ENCODE peak calls at places on chromosomes 12 and 14, in six cellular contexts. One of them, this sample, is unnamed.

GRCh38 chr12:12885060-12885792 is 6.1 kb upstream of the GPRC5A start:
- DNase-seq in lower leg skin: no peak
- DNase-seq in body of pancreas: no peak
- DNase-seq in AG10803: no peak
- DNase-seq in CD8-positive, alpha-beta T cell: no peak
- DNase-seq in foreskin fibroblast: no peak
- DNase-seq in this sample: no peak

GRCh38 chr12:724194-724855 is 28.1 kb upstream of the WNK1 start:
- DNase-seq in lower leg skin: no peak
- DNase-seq in body of pancreas: no peak
- DNase-seq in AG10803: no peak
- DNase-seq in CD8-positive, alpha-beta T cell: no peak
- DNase-seq in foreskin fibroblast: peak; percentile 22
- DNase-seq in this sample: no peak

GRCh38 chr12:101414533-101415119 is 7.1 kb upstream of the ARL1 start:
- DNase-seq in lower leg skin: peak; percentile 45
- DNase-seq in body of pancreas: peak; percentile 22
- DNase-seq in AG10803: peak; percentile 61
- DNase-seq in CD8-positive, alpha-beta T cell: no peak
- DNase-seq in foreskin fibroblast: peak; percentile 75
- DNase-seq in this sample: peak; percentile 76

GRCh38 chr14:61670576-61670975 is 24.7 kb upstream of the HIF1A start:
- DNase-seq in lower leg skin: no peak
- DNase-seq in body of pancreas: no peak
- DNase-seq in AG10803: no peak
- DNase-seq in CD8-positive, alpha-beta T cell: no peak
- DNase-seq in foreskin fibroblast: no peak
- DNase-seq in this sample: no peak

GRCh38 chr12:92075425-92075891 is 70.2 kb downstream of the BTG1 start:
- DNase-seq in lower leg skin: no peak
- DNase-seq in body of pancreas: no peak
- DNase-seq in AG10803: peak; percentile 92
- DNase-seq in CD8-positive, alpha-beta T cell: no peak
- DNase-seq in foreskin fibroblast: peak; percentile 74
- DNase-seq in this sample: peak; percentile 34

GRCh38 chr12:54412348-54412747 is 6.7 kb downstream of the ITGA5 start:
- DNase-seq in lower leg skin: no peak
- DNase-seq in body of pancreas: no peak
- DNase-seq in AG10803: no peak
- DNase-seq in CD8-positive, alpha-beta T cell: no peak
- DNase-seq in foreskin fibroblast: no peak
- DNase-seq in this sample: no peak

GRCh38 chr14:68800361-68800760 is 7.5 kb upstream of the ZFP36L1 start:
- DNase-seq in lower leg skin: no peak
- DNase-seq in body of pancreas: no peak
- DNase-seq in AG10803: peak; percentile 58
- DNase-seq in CD8-positive, alpha-beta T cell: no peak
- DNase-seq in foreskin fibroblast: peak; percentile 50
- DNase-seq in this sample: no peak

GRCh38 chr12:89695100-89695499 is 13.5 kb downstream of the ATP2B1 start:
- DNase-seq in lower leg skin: no peak
- DNase-seq in body of pancreas: no peak
- DNase-seq in AG10803: peak; percentile 56
- DNase-seq in CD8-positive, alpha-beta T cell: no peak
- DNase-seq in foreskin fibroblast: peak; percentile 76
- DNase-seq in this sample: peak; percentile 77

GRCh38 chr12:80659512-80660094 is 47.8 kb upstream of the MYF6 start:
- DNase-seq in lower leg skin: no peak
- DNase-seq in body of pancreas: no peak
- DNase-seq in AG10803: no peak
- DNase-seq in CD8-positive, alpha-beta T cell: no peak
- DNase-seq in foreskin fibroblast: no peak
- DNase-seq in this sample: peak; percentile 43

GRCh38 chr12:79997115-79997805 is 62.4 kb upstream of the PPP1R12A start:
- DNase-seq in lower leg skin: no peak
- DNase-seq in body of pancreas: no peak
- DNase-seq in AG10803: peak; percentile 61
- DNase-seq in CD8-positive, alpha-beta T cell: no peak
- DNase-seq in foreskin fibroblast: peak; percentile 5
- DNase-seq in this sample: peak; percentile 18

GRCh38 chr12:3418609-3419469 is 72.2 kb upstream of the PRMT8 start:
- DNase-seq in lower leg skin: no peak
- DNase-seq in body of pancreas: no peak
- DNase-seq in AG10803: no peak
- DNase-seq in CD8-positive, alpha-beta T cell: no peak
- DNase-seq in foreskin fibroblast: no peak
- DNase-seq in this sample: no peak

GRCh38 chr14:59333668-59334067 is 131.5 kb downstream of the GPR135 start:
- DNase-seq in lower leg skin: peak; percentile 65
- DNase-seq in body of pancreas: no peak
- DNase-seq in AG10803: peak; percentile 100
- DNase-seq in CD8-positive, alpha-beta T cell: no peak
- DNase-seq in foreskin fibroblast: peak; percentile 92
- DNase-seq in this sample: peak; percentile 93

GRCh38 chr12:30138483-30138882 is 354.7 kb upstream of the TMTC1 start:
- DNase-seq in lower leg skin: no peak
- DNase-seq in body of pancreas: no peak
- DNase-seq in AG10803: no peak
- DNase-seq in CD8-positive, alpha-beta T cell: no peak
- DNase-seq in foreskin fibroblast: no peak
- DNase-seq in this sample: no peak

GRCh38 chr12:67772276-67773169 is 124.0 kb downstream of the DYRK2 start:
- DNase-seq in lower leg skin: no peak
- DNase-seq in body of pancreas: no peak
- DNase-seq in AG10803: peak; percentile 18
- DNase-seq in CD8-positive, alpha-beta T cell: no peak
- DNase-seq in foreskin fibroblast: peak; percentile 33
- DNase-seq in this sample: peak; percentile 16

GRCh38 chr12:3199551-3200031 is 122.4 kb downstream of the TSPAN9 start:
- DNase-seq in lower leg skin: no peak
- DNase-seq in body of pancreas: no peak
- DNase-seq in AG10803: no peak
- DNase-seq in CD8-positive, alpha-beta T cell: no peak
- DNase-seq in foreskin fibroblast: peak; percentile 79
- DNase-seq in this sample: peak; percentile 35

GRCh38 chr14:104284107-104284592 is 145.8 kb downstream of the KIF26A start:
- DNase-seq in lower leg skin: no peak
- DNase-seq in body of pancreas: peak; percentile 8
- DNase-seq in AG10803: no peak
- DNase-seq in CD8-positive, alpha-beta T cell: no peak
- DNase-seq in foreskin fibroblast: no peak
- DNase-seq in this sample: no peak

GRCh38 chr14:89408907-89409675 is 7.9 kb downstream of the FOXN3 start:
- DNase-seq in lower leg skin: peak; percentile 66
- DNase-seq in body of pancreas: no peak
- DNase-seq in AG10803: no peak
- DNase-seq in CD8-positive, alpha-beta T cell: no peak
- DNase-seq in foreskin fibroblast: no peak
- DNase-seq in this sample: no peak

GRCh38 chr12:122031342-122032216 is 9.9 kb downstream of the BCL7A start:
- DNase-seq in lower leg skin: no peak
- DNase-seq in body of pancreas: peak; percentile 51
- DNase-seq in AG10803: no peak
- DNase-seq in CD8-positive, alpha-beta T cell: peak; percentile 22
- DNase-seq in foreskin fibroblast: peak; percentile 58
- DNase-seq in this sample: peak; percentile 31

GRCh38 chr12:121697093-121697698 is 15.4 kb upstream of the TMEM120B start:
- DNase-seq in lower leg skin: no peak
- DNase-seq in body of pancreas: no peak
- DNase-seq in AG10803: peak; percentile 51
- DNase-seq in CD8-positive, alpha-beta T cell: no peak
- DNase-seq in foreskin fibroblast: peak; percentile 66
- DNase-seq in this sample: peak; percentile 63

GRCh38 chr14:101869217-101869616 is 95.2 kb upstream of the DYNC1H1 start:
- DNase-seq in lower leg skin: no peak
- DNase-seq in body of pancreas: no peak
- DNase-seq in AG10803: no peak
- DNase-seq in CD8-positive, alpha-beta T cell: no peak
- DNase-seq in foreskin fibroblast: no peak
- DNase-seq in this sample: no peak

GRCh38 chr14:75125617-75126016 is 1.2 kb downstream of the NEK9 start:
- DNase-seq in lower leg skin: no peak
- DNase-seq in body of pancreas: no peak
- DNase-seq in AG10803: peak; percentile 77
- DNase-seq in CD8-positive, alpha-beta T cell: no peak
- DNase-seq in foreskin fibroblast: peak; percentile 86
- DNase-seq in this sample: peak; percentile 80

GRCh38 chr12:124769881-124770512 is 93.7 kb downstream of the SCARB1 start:
- DNase-seq in lower leg skin: no peak
- DNase-seq in body of pancreas: no peak
- DNase-seq in AG10803: no peak
- DNase-seq in CD8-positive, alpha-beta T cell: no peak
- DNase-seq in foreskin fibroblast: no peak
- DNase-seq in this sample: no peak

GRCh38 chr14:44960646-44961045 is 1.1 kb downstream of the KLHL28 start:
- DNase-seq in lower leg skin: no peak
- DNase-seq in body of pancreas: no peak
- DNase-seq in AG10803: no peak
- DNase-seq in CD8-positive, alpha-beta T cell: no peak
- DNase-seq in foreskin fibroblast: no peak
- DNase-seq in this sample: peak; percentile 16
- H3K4me3 ChIP-seq in lower leg skin: peak overlapping the region; percentile 71
- H3K4me3 ChIP-seq in body of pancreas: peak overlapping the region; percentile 39
- H3K4me3 ChIP-seq in AG10803: peak overlapping the region; percentile 97
- H3K4me3 ChIP-seq in CD8-positive, alpha-beta T cell: peak overlapping the region; percentile 75
- H3K4me3 ChIP-seq in foreskin fibroblast: peak overlapping the region; percentile 70
- H3K4me3 ChIP-seq in this sample: peak overlapping the region; percentile 94

DNA sequence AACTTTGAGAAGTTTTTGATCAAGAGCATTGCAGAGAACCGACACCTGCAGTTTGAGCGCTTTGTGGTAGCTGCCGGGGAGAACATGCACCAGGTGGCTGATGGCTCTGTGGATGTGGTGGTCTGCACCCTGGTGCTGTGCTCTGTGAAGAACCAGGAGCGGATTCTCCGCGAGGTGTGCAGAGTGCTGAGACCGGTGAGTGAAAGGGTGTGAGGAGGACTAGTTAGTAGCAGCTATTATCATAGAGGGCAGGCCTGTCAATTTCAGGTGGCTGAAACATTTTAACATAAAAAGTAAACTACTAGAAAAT is 27.0 kb upstream of the HIGD1C start:
- DNase-seq in lower leg skin: no peak
- DNase-seq in body of pancreas: peak; percentile 22
- DNase-seq in AG10803: no peak
- DNase-seq in CD8-positive, alpha-beta T cell: peak; percentile 4
- DNase-seq in foreskin fibroblast: peak; percentile 16
- DNase-seq in this sample: no peak
- TF ChIP-seq CTCF in lower leg skin: no peak
- TF ChIP-seq CTCF in body of pancreas: no peak
- TF ChIP-seq CTCF in AG10803: no peak
- TF ChIP-seq CTCF in CD8-positive, alpha-beta T cell: no peak
- TF ChIP-seq CTCF in foreskin fibroblast: no peak
- TF ChIP-seq CTCF in this sample: no peak

GRCh38 chr14:99267871-99268775 is 3.9 kb downstream of the BCL11B start:
- DNase-seq in lower leg skin: no peak
- DNase-seq in body of pancreas: no peak
- DNase-seq in AG10803: no peak
- DNase-seq in CD8-positive, alpha-beta T cell: no peak
- DNase-seq in foreskin fibroblast: no peak
- DNase-seq in this sample: no peak

GRCh38 chr14:99266181-99267178 is 5.5 kb downstream of the BCL11B start:
- DNase-seq in lower leg skin: peak; percentile 84
- DNase-seq in body of pancreas: peak; percentile 70
- DNase-seq in AG10803: peak; percentile 62
- DNase-seq in CD8-positive, alpha-beta T cell: peak; percentile 85
- DNase-seq in foreskin fibroblast: peak; percentile 88
- DNase-seq in this sample: peak; percentile 59

GRCh38 chr14:99271288-99271941 is 582 bp downstream of the BCL11B start:
- DNase-seq in lower leg skin: no peak
- DNase-seq in body of pancreas: no peak
- DNase-seq in AG10803: no peak
- DNase-seq in CD8-positive, alpha-beta T cell: no peak
- DNase-seq in foreskin fibroblast: peak; percentile 7
- DNase-seq in this sample: no peak

GRCh38 chr14:99270491-99271287 is 1.3 kb downstream of the BCL11B start:
- DNase-seq in lower leg skin: no peak
- DNase-seq in body of pancreas: no peak
- DNase-seq in AG10803: no peak
- DNase-seq in CD8-positive, alpha-beta T cell: no peak
- DNase-seq in foreskin fibroblast: peak; percentile 21
- DNase-seq in this sample: no peak

GRCh38 chr14:99268776-99269510 is 3.1 kb downstream of the BCL11B start:
- DNase-seq in lower leg skin: no peak
- DNase-seq in body of pancreas: no peak
- DNase-seq in AG10803: no peak
- DNase-seq in CD8-positive, alpha-beta T cell: no peak
- DNase-seq in foreskin fibroblast: no peak
- DNase-seq in this sample: no peak
- H3K4me3 ChIP-seq in lower leg skin: no peak overlapping the region
- H3K4me3 ChIP-seq in body of pancreas: no peak overlapping the region
- H3K4me3 ChIP-seq in AG10803: no peak overlapping the region
- H3K4me3 ChIP-seq in CD8-positive, alpha-beta T cell: peak overlapping the region; percentile 87
- H3K4me3 ChIP-seq in foreskin fibroblast: no peak overlapping the region
- H3K4me3 ChIP-seq in this sample: no peak overlapping the region

GRCh38 chr12:90953956-90954421 is 987 bp downstream of the CCER1 start:
- DNase-seq in lower leg skin: no peak
- DNase-seq in body of pancreas: no peak
- DNase-seq in AG10803: no peak
- DNase-seq in CD8-positive, alpha-beta T cell: no peak
- DNase-seq in foreskin fibroblast: no peak
- DNase-seq in this sample: no peak
- TF ChIP-seq CTCF in lower leg skin: no peak
- TF ChIP-seq CTCF in body of pancreas: peak; percentile 35
- TF ChIP-seq CTCF in AG10803: peak; percentile 16
- TF ChIP-seq CTCF in CD8-positive, alpha-beta T cell: no peak
- TF ChIP-seq CTCF in foreskin fibroblast: no peak
- TF ChIP-seq CTCF in this sample: peak; percentile 26

GRCh38 chr12:84166812-84167211 is 745.8 kb downstream of the SLC6A15 start:
- DNase-seq in lower leg skin: no peak
- DNase-seq in body of pancreas: no peak
- DNase-seq in AG10803: no peak
- DNase-seq in CD8-positive, alpha-beta T cell: no peak
- DNase-seq in foreskin fibroblast: no peak
- DNase-seq in this sample: no peak

GRCh38 chr12:84161296-84161695 is 751.3 kb downstream of the SLC6A15 start:
- DNase-seq in lower leg skin: no peak
- DNase-seq in body of pancreas: no peak
- DNase-seq in AG10803: peak; percentile 61
- DNase-seq in CD8-positive, alpha-beta T cell: no peak
- DNase-seq in foreskin fibroblast: peak; percentile 77
- DNase-seq in this sample: peak; percentile 7

GRCh38 chr12:84165998-84166571 is 746.5 kb downstream of the SLC6A15 start:
- DNase-seq in lower leg skin: no peak
- DNase-seq in body of pancreas: no peak
- DNase-seq in AG10803: no peak
- DNase-seq in CD8-positive, alpha-beta T cell: no peak
- DNase-seq in foreskin fibroblast: no peak
- DNase-seq in this sample: no peak
- H3K4me3 ChIP-seq in lower leg skin: no peak overlapping the region
- H3K4me3 ChIP-seq in body of pancreas: no peak overlapping the region
- H3K4me3 ChIP-seq in AG10803: no peak overlapping the region
- H3K4me3 ChIP-seq in CD8-positive, alpha-beta T cell: no peak overlapping the region
- H3K4me3 ChIP-seq in foreskin fibroblast: no peak overlapping the region
- H3K4me3 ChIP-seq in this sample: no peak overlapping the region